ENCODE peak calls at places on chromosomes 3 and 15, in five cellular contexts. S, J, N, A and E are unnamed samples.

GRCh38 chr3:128491071-128491899 is 1.7 kb downstream of the GATA2 start:
- DNase-seq in J (no peak), N (no peak), A (no peak), S (peak), E (no peak)

GRCh38 chr3:49720383-49721164 is 1.1 kb upstream of the AMIGO3 start:
- DNase-seq in N (no peak), A (no peak), S (peak), J (no peak), E (no peak)

GRCh38 chr3:90184861-90185260 is 1077.4 kb downstream of the EPHA3 start:
- DNase-seq in J (peak), A (peak), N (no peak), S (no peak), E (peak)

GRCh38 chr3:169295912-169296311 is 367.6 kb downstream of the MECOM start:
- DNase-seq in N (no peak), A (no peak), J (no peak), S (no peak), E (no peak)

GRCh38 chr15:66865622-66866611 is 163.9 kb downstream of the SMAD6 start:
- DNase-seq in S (no peak), N (no peak), A (no peak), J (no peak), E (no peak)

GRCh38 chr3:49747792-49748480 is 24.2 kb upstream of the GMPPB start:
- DNase-seq in S (no peak), J (no peak), A (peak), N (no peak), E (peak)

GRCh38 chr3:169545606-169546005 is 117.9 kb downstream of the MECOM start:
- DNase-seq in S (no peak), J (no peak), N (no peak), A (no peak), E (no peak)

GRCh38 chr3:146929696-146930095 is 324.6 kb upstream of the PLSCR5 start:
- DNase-seq in S (no peak), A (peak), J (no peak), N (no peak), E (peak)

DNA sequence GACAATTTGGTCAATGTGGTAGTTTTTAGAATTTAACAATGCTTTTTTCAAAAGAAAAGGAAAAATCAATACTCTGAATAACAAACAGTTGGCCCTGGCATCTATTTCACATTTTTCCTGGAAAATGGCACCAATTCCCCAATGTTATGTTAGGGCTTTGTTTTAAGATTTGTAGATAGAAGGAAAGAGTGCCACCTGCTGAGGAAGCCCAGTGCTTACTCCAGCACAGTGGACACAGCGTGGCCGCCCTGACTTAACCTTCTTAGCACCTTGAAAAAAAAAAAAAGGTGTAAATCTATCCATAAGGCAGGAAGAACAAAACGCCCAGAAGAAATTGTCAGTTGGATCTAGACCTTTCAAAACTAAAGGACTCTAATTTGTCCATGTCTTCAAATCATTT is 110.7 kb upstream of the CNTN4 start:
- DNase-seq in S (no peak), N (no peak), A (peak), J (peak), E (no peak)
- TF ChIP-seq CTCF in S (no peak), N (no peak), A (peak), J (no peak), E (no peak)

DNA sequence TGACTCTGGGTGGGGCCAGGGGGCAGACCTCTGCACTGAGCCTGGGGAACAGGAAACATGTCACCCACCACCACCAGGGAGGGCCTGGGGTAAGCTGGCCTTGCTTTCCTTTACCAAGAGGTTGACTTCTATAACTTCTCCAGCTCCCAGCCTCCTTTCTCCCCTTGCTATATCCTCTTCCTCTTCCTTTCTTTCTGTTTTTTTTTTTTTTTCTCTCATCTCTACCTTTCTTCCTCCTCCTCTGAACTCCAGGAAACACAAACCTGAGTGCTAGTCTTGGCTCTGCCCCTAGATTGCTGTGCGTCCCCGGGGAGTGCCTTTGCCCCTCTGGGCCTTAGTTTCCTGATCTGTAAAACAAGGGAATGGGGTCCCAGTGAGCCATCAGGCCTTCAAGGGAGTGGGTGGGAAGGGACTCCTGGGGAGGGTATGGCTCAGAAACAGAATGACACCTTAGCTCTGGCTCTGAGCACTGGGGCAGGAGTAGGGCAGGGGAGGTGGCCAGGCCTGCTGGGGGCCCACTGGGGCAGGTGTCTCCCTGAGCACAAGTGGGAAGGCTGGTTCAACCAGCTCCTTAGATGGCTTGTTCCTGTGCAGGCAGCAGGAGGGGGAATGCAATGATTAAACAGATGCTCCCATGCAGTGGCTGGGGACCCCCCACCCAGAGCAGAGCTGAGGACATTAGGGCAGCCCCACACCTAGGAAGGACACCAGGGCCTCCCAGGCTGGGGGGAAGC is 4.3 kb downstream of the SNX33 start:
- DNase-seq in J (no peak), N (no peak), S (no peak), A (no peak), E (no peak)
- H3K4me3 ChIP-seq in J (no peak), N (peak), S (peak), A (peak), E (peak)

DNA sequence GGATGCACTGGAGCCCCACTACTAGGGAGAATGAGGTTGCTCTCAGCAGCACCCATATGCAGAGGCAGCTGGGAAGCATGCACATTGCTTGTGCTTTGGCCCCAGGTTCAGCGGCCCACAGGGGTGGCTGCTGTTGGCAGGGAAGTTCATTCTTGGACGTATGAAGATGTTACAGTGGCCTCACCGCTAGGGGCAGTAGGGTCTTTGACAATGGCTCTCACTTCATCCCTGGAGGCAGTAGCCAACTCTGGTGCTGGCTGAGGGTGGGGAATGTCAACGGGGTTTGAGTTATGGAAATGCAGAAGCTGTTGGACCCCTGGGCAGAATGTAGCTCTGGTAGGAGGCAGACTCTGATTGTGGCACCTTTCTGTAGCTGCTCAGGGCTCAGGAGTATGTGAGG is 279.9 kb downstream of the SCAPER start:
- DNase-seq in N (no peak), S (no peak), J (peak), A (no peak), E (no peak)
- TF ChIP-seq CTCF in N (no peak), S (no peak), J (no peak), A (no peak), E (no peak)

DNA sequence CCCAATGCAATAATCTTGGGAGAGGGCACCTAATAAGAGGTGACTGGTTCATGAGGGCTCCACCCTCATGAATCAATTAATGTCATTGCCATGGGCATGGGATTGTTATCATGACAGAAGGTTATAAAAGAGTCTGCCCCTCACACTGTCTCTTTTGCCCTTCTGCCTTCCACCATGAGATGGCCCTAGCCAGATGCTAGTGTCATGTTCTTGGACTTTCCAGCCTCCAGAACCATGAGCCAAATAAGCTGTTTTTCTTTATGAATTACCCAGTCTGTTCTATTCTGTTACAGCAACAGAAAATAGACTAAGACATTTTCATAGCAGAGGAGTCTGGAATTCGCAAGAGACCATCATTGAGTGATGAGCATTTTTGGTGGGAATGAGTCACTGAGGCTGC is 16.0 kb upstream of the RAD18 start:
- DNase-seq in A (peak), S (no peak), N (no peak), J (no peak), E (no peak)
- H3K4me3 ChIP-seq in A (no peak), S (no peak), N (no peak), J (no peak), E (no peak)

GRCh38 chr3:152707314-152707713 is 127.6 kb upstream of the P2RY1 start:
- DNase-seq in N (no peak), S (no peak), A (no peak), J (no peak), E (no peak)
- TF ChIP-seq CTCF in N (no peak), S (no peak), A (no peak), J (no peak), E (no peak)

GRCh38 chr3:87489892-87490291 is 213.5 kb upstream of the POU1F1 start:
- DNase-seq in A (no peak), N (no peak), J (no peak), S (no peak), E (no peak)
- H3K4me3 ChIP-seq in A (no peak), N (no peak), J (no peak), S (no peak), E (no peak)

GRCh38 chr15:69664572-69665326 is 212.1 kb downstream of the RPLP1 start:
- DNase-seq in J (no peak), N (no peak), A (no peak), S (no peak), E (no peak)

GRCh38 chr15:69666441-69666882 is 213.8 kb downstream of the RPLP1 start:
- DNase-seq in N (no peak), A (peak), S (no peak), J (no peak), E (peak)

GRCh38 chr15:69666921-69667811 is 214.5 kb downstream of the RPLP1 start:
- DNase-seq in J (no peak), A (no peak), N (peak), S (no peak), E (no peak)

GRCh38 chr15:69663982-69664381 is 211.4 kb downstream of the RPLP1 start:
- DNase-seq in A (no peak), S (no peak), J (no peak), N (no peak), E (no peak)

GRCh38 chr15:69665641-69666091 is 213.0 kb downstream of the RPLP1 start:
- DNase-seq in S (no peak), A (no peak), J (no peak), N (no peak), E (no peak)
- TF ChIP-seq CTCF in S (no peak), A (no peak), J (no peak), N (no peak), E (no peak)

DNA sequence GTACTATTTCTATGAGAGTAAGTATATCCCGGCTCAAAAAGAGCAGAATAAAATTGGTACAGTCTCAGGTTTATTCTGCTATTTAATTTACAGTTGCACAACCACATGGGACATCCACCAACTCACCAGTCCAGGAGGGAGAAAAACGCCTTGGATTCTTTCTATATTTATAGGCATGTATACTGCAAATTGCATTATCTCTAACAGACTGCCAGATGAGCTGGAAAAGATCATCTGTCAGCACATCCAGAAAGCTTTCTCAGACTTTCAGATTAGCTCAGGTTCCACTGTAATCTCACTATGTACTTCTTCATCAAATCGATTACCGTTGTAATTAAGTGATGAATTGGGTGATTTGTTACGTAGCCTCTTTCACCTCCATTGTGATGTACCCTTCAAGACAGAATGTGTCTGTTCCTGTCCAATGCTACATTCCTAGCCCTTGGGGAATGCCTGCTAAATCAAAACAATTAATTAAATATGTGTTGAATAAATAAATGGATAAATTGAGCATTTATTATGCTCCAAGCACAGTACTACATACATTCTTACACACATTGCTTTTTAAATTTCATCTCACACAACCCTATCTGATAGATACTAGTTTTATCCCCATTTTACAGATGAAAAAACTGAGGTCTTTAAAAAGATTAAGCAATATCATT is 38.1 kb upstream of the TMC3 start:
- DNase-seq in N (no peak), J (no peak), S (no peak), A (no peak), E (peak)
- H3K4me3 ChIP-seq in N (no peak), J (no peak), S (no peak), A (no peak), E (no peak)

GRCh38 chr3:36697397-36698001 is 66.9 kb downstream of the DCLK3 start:
- DNase-seq in A (no peak), J (peak), N (no peak), S (no peak), E (no peak)
- TF ChIP-seq CTCF in A (no peak), J (peak), N (no peak), S (no peak), E (no peak)

DNA sequence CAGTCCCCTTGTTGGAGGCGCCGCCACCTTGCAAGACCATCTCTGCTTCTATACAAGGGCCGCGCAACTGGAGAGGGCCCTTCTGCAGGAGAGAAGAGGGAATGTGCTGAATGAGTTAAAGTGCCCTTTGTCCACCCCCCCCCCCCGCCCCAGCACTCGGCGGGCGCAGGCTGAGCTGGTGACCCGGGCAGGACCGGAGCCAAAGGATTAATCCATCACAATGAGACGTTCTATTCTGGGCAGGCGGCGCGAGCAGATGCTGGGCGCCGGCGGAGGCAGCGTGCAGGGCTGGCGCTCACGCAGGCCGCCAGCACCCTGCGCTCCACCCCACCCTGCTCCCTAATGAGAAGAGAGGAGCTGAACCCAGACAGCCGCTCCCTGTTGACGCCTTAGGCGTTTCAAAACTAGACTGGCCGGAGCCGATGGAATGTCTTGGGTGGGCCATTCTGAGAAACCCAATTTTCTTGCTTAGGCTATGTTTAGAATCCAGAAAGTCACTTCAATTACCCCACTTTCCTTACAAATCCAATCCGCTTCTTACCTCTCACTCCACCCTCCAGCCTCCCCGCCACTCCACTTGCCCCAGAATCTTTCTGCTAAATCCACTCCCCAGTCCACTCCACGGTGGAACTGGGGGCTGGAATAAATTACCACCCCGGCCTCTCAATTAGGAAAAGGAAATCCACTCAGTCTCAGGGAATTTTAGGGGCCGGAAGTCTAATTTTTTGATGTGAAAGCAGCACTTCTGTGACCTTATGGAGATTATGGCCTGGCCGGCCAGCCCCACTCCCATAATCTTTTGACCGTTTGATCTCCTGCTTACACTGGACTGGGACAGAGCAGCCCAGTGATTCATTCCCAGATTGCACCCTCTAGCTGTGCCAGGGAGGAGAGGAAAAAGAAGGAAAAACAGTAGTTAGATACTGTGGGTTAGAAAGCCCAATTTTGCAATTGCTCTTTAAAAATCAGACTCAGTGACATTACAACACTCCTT is 32.7 kb downstream of the GJD2 start:
- DNase-seq in S (peak), J (peak), A (peak), N (peak), E (peak)
- H3K4me3 ChIP-seq in S (no peak), J (peak), A (peak), N (peak), E (peak)